ENCODE peak calls at places on chromosomes 12 and 14, in six cellular contexts. One of them, this sample, is unnamed.

GRCh38 chr12:16088421-16088820 is 177.3 kb downstream of the DERA start:
- DNase-seq in HEK293T: no peak
- DNase-seq in fibroblast of lung: no peak
- DNase-seq in kidney glomerular epithelial cell: no peak
- DNase-seq in COR-L47: no peak
- DNase-seq in activated T-helper 1 cell treated with Interleukin-2 at 50 U/mL for 16 hours: no peak
- DNase-seq in this sample: no peak

GRCh38 chr12:104384141-104384880 is 72.4 kb upstream of the CHST11 start:
- DNase-seq in HEK293T: no peak
- DNase-seq in COR-L47: no peak
- DNase-seq in kidney glomerular epithelial cell: no peak
- DNase-seq in fibroblast of lung: no peak
- DNase-seq in activated T-helper 1 cell treated with Interleukin-2 at 50 U/mL for 16 hours: no peak
- DNase-seq in this sample: no peak

GRCh38 chr14:21034707-21035106 is at the start of gene RNASE13:
- DNase-seq in HEK293T: no peak
- DNase-seq in fibroblast of lung: no peak
- DNase-seq in kidney glomerular epithelial cell: no peak
- DNase-seq in COR-L47: no peak
- DNase-seq in activated T-helper 1 cell treated with Interleukin-2 at 50 U/mL for 16 hours: no peak
- DNase-seq in this sample: no peak

GRCh38 chr14:28653521-28653920 is 113.1 kb upstream of the FOXG1 start:
- DNase-seq in HEK293T: no peak
- DNase-seq in activated T-helper 1 cell treated with Interleukin-2 at 50 U/mL for 16 hours: no peak
- DNase-seq in kidney glomerular epithelial cell: no peak
- DNase-seq in COR-L47: no peak
- DNase-seq in fibroblast of lung: no peak
- DNase-seq in this sample: no peak

GRCh38 chr12:4120316-4120920 is 153.1 kb upstream of the CCND2 start:
- DNase-seq in activated T-helper 1 cell treated with Interleukin-2 at 50 U/mL for 16 hours: no peak
- DNase-seq in HEK293T: no peak
- DNase-seq in COR-L47: no peak
- DNase-seq in fibroblast of lung: no peak
- DNase-seq in kidney glomerular epithelial cell: no peak
- DNase-seq in this sample: no peak

GRCh38 chr12:55932546-55932919 is 1.6 kb downstream of the DGKA start:
- DNase-seq in COR-L47: no peak
- DNase-seq in kidney glomerular epithelial cell: no peak
- DNase-seq in activated T-helper 1 cell treated with Interleukin-2 at 50 U/mL for 16 hours: peak
- DNase-seq in HEK293T: no peak
- DNase-seq in fibroblast of lung: peak
- DNase-seq in this sample: no peak

GRCh38 chr12:51620448-51620847 is 29.4 kb downstream of the SCN8A start:
- DNase-seq in COR-L47: no peak
- DNase-seq in activated T-helper 1 cell treated with Interleukin-2 at 50 U/mL for 16 hours: no peak
- DNase-seq in fibroblast of lung: no peak
- DNase-seq in kidney glomerular epithelial cell: peak
- DNase-seq in HEK293T: no peak
- DNase-seq in this sample: peak

GRCh38 chr12:3944620-3945019 is 71.4 kb upstream of the PARP11 start:
- DNase-seq in activated T-helper 1 cell treated with Interleukin-2 at 50 U/mL for 16 hours: no peak
- DNase-seq in HEK293T: no peak
- DNase-seq in COR-L47: no peak
- DNase-seq in fibroblast of lung: no peak
- DNase-seq in kidney glomerular epithelial cell: no peak
- DNase-seq in this sample: no peak

GRCh38 chr14:31950760-31951637 is 126.1 kb upstream of the ARHGAP5 start:
- DNase-seq in HEK293T: peak
- DNase-seq in kidney glomerular epithelial cell: peak
- DNase-seq in COR-L47: peak
- DNase-seq in fibroblast of lung: peak
- DNase-seq in activated T-helper 1 cell treated with Interleukin-2 at 50 U/mL for 16 hours: no peak
- DNase-seq in this sample: no peak

GRCh38 chr12:57756406-57757341 is 1.8 kb downstream of the MARCHF9 start:
- DNase-seq in activated T-helper 1 cell treated with Interleukin-2 at 50 U/mL for 16 hours: peak
- DNase-seq in HEK293T: peak
- DNase-seq in kidney glomerular epithelial cell: no peak
- DNase-seq in COR-L47: peak
- DNase-seq in fibroblast of lung: no peak
- DNase-seq in this sample: no peak

GRCh38 chr14:59055439-59056045 is 132.9 kb upstream of the DAAM1 start:
- DNase-seq in activated T-helper 1 cell treated with Interleukin-2 at 50 U/mL for 16 hours: no peak
- DNase-seq in COR-L47: peak
- DNase-seq in fibroblast of lung: peak
- DNase-seq in kidney glomerular epithelial cell: no peak
- DNase-seq in HEK293T: peak
- DNase-seq in this sample: peak

GRCh38 chr12:53077030-53077429 is 2.2 kb downstream of the SPRYD3 start:
- DNase-seq in HEK293T: no peak
- DNase-seq in fibroblast of lung: no peak
- DNase-seq in COR-L47: no peak
- DNase-seq in activated T-helper 1 cell treated with Interleukin-2 at 50 U/mL for 16 hours: no peak
- DNase-seq in kidney glomerular epithelial cell: no peak
- DNase-seq in this sample: no peak

GRCh38 chr14:99735189-99736135 is 51.4 kb downstream of the CYP46A1 start:
- DNase-seq in COR-L47: no peak
- DNase-seq in kidney glomerular epithelial cell: no peak
- DNase-seq in HEK293T: no peak
- DNase-seq in activated T-helper 1 cell treated with Interleukin-2 at 50 U/mL for 16 hours: no peak
- DNase-seq in fibroblast of lung: no peak
- DNase-seq in this sample: no peak

GRCh38 chr12:11071414-11071813 is 9.3 kb upstream of the TAS2R46 start:
- DNase-seq in HEK293T: no peak
- DNase-seq in activated T-helper 1 cell treated with Interleukin-2 at 50 U/mL for 16 hours: no peak
- DNase-seq in fibroblast of lung: no peak
- DNase-seq in COR-L47: no peak
- DNase-seq in kidney glomerular epithelial cell: no peak
- DNase-seq in this sample: no peak

GRCh38 chr14:102503576-102504224 is 5.9 kb downstream of the ANKRD9 start:
- DNase-seq in HEK293T: no peak
- DNase-seq in kidney glomerular epithelial cell: no peak
- DNase-seq in activated T-helper 1 cell treated with Interleukin-2 at 50 U/mL for 16 hours: no peak
- DNase-seq in COR-L47: no peak
- DNase-seq in fibroblast of lung: no peak
- DNase-seq in this sample: no peak

GRCh38 chr12:11202811-11203210 is 16.1 kb upstream of the TAS2R42 start:
- DNase-seq in COR-L47: no peak
- DNase-seq in activated T-helper 1 cell treated with Interleukin-2 at 50 U/mL for 16 hours: no peak
- DNase-seq in fibroblast of lung: no peak
- DNase-seq in kidney glomerular epithelial cell: no peak
- DNase-seq in HEK293T: no peak
- DNase-seq in this sample: no peak

GRCh38 chr12:127830730-127831129 is 436.2 kb upstream of the TMEM132C start:
- DNase-seq in activated T-helper 1 cell treated with Interleukin-2 at 50 U/mL for 16 hours: no peak
- DNase-seq in HEK293T: no peak
- DNase-seq in kidney glomerular epithelial cell: no peak
- DNase-seq in COR-L47: no peak
- DNase-seq in fibroblast of lung: no peak
- DNase-seq in this sample: no peak

GRCh38 chr14:75422169-75422568 is 5.7 kb upstream of the JDP2 start:
- DNase-seq in HEK293T: no peak
- DNase-seq in COR-L47: no peak
- DNase-seq in kidney glomerular epithelial cell: no peak
- DNase-seq in fibroblast of lung: peak
- DNase-seq in activated T-helper 1 cell treated with Interleukin-2 at 50 U/mL for 16 hours: no peak
- DNase-seq in this sample: peak

GRCh38 chr12:64187370-64187769 is 34.7 kb downstream of the KICS2 start:
- DNase-seq in HEK293T: no peak
- DNase-seq in fibroblast of lung: peak
- DNase-seq in COR-L47: no peak
- DNase-seq in activated T-helper 1 cell treated with Interleukin-2 at 50 U/mL for 16 hours: no peak
- DNase-seq in kidney glomerular epithelial cell: peak
- DNase-seq in this sample: peak